ENCODE peak calls at places on chromosomes 11 and 22, in seven cellular contexts. Y is HS-5, T is HEK293T, H is left ventricle myocardium superior, Q is nucleus accumbens, D is memory B cell, N is tibial nerve. K is an unnamed sample.

GRCh38 chr11:13680501-13681264 is 12.2 kb downstream of the FAR1 start:
- DNase-seq in Y (no peak), T (no peak), H (no peak), Q (no peak), D (no peak), N (no peak), K (no peak)

GRCh38 chr11:798093-798713 is at the start of gene SLC25A22:
- DNase-seq in Y (no peak), T (peak; percentile 91), H (peak; percentile 90), Q (peak; percentile 68), D (peak; percentile 97), N (peak; percentile 60), K (peak; percentile 95)

GRCh38 chr11:57330029-57330428 is 5.3 kb upstream of the TNKS1BP1 start:
- DNase-seq in Y (no peak), T (no peak), H (no peak), Q (no peak), D (no peak), N (no peak), K (no peak)

GRCh38 chr11:127042445-127042844 is 41.9 kb upstream of the KIRREL3 start:
- DNase-seq in Y (peak; percentile 49), T (no peak), H (no peak), Q (no peak), D (no peak), N (no peak), K (no peak)

GRCh38 chr11:66546368-66546965 is at the start of gene ACTN3:
- DNase-seq in Y (no peak), T (no peak), H (peak; percentile 64), Q (no peak), D (no peak), N (peak; percentile 29), K (peak; percentile 72)

GRCh38 chr11:96506953-96507354 is 117.1 kb downstream of the JRKL start:
- DNase-seq in Y (no peak), T (no peak), H (no peak), Q (no peak), D (no peak), N (no peak), K (no peak)

GRCh38 chr11:12157241-12157661 is 46.9 kb downstream of the MICAL2 start:
- DNase-seq in Y (no peak), T (no peak), H (no peak), Q (no peak), D (no peak), N (no peak), K (no peak)

GRCh38 chr11:116788534-116788933 is 711 bp upstream of the ZPR1 start:
- DNase-seq in Y (no peak), T (no peak), H (no peak), Q (no peak), D (no peak), N (no peak), K (no peak)

GRCh38 chr11:74418509-74418895 is 20.3 kb upstream of the PGM2L1 start:
- DNase-seq in Y (peak; percentile 60), T (peak; percentile 14), H (no peak), Q (no peak), D (no peak), N (no peak), K (peak; percentile 96)

GRCh38 chr22:40414838-40415505 is 44.6 kb downstream of the SGSM3 start:
- DNase-seq in Y (no peak), T (no peak), H (no peak), Q (no peak), D (no peak), N (no peak), K (peak; percentile 29)

GRCh38 chr11:109808569-109808968 is 284.6 kb upstream of the ZC3H12C start:
- DNase-seq in Y (no peak), T (no peak), H (no peak), Q (no peak), D (no peak), N (no peak), K (peak; percentile 29)

GRCh38 chr11:117232022-117232878 is at the start of the genes PCSK7 and RNF214:
- DNase-seq in Y (peak; percentile 29), T (peak; percentile 98), H (peak; percentile 89), Q (peak; percentile 75), D (peak; percentile 74), N (peak; percentile 56), K (peak; percentile 91)

K was measured in DMS53.